ENCODE peak calls at places on chromosomes 13 and 19, in nine cellular contexts. N is hypothalamus; S is stimulated activated CD4-positive, alpha-beta T cell treated with anti-CD3 and anti-CD28 coated beads, Interleukin-15, amount 100 ng/mL, for 1 hour; B is LoVo; U is HS-27A; C is heart left ventricle; Z is C1 segment of cervical spinal cord; A is HuH-7.5; L is hepatic stellate cell. R is an unnamed sample.

GRCh38 chr13:36839281-36839680 is 20.3 kb downstream of the RFXAP start:
- DNase-seq in N (no peak), S (no peak), B (no peak), U (no peak), C (no peak), Z (no peak), A (no peak), L (no peak), R (no peak)

GRCh38 chr13:112241288-112241687 is 134.9 kb upstream of the SPACA7 start:
- DNase-seq in N (no peak), S (no peak), B (no peak), U (no peak), C (no peak), Z (no peak), A (no peak), L (no peak), R (no peak)

GRCh38 chr19:12527034-12527836 is 24.0 kb downstream of the ZNF564 start:
- DNase-seq in N (no peak), S (no peak), B (no peak), U (no peak), C (no peak), Z (no peak), A (no peak), L (no peak), R (no peak)

GRCh38 chr19:44644391-44645016 is 794 bp downstream of the PVR start:
- DNase-seq in N (no peak), S (no peak), B (peak), U (peak), C (no peak), Z (no peak), A (peak), L (peak), R (no peak)

GRCh38 chr19:7915250-7916136 is 863 bp downstream of the TGFBR3L start:
- DNase-seq in N (no peak), S (no peak), B (no peak), U (no peak), C (no peak), Z (no peak), A (peak), L (no peak), R (no peak)

GRCh38 chr19:1904385-1905070 is 671 bp upstream of the ADAT3 start:
- DNase-seq in N (peak), S (no peak), B (no peak), U (no peak), C (no peak), Z (peak), A (no peak), L (no peak), R (no peak)

GRCh38 chr13:51814071-51814470 is 10.1 kb upstream of the DHRS12 start:
- DNase-seq in N (no peak), S (no peak), B (no peak), U (no peak), C (no peak), Z (no peak), A (no peak), L (no peak), R (no peak)

GRCh38 chr13:83765796-83766195 is 116.5 kb downstream of the SLITRK1 start:
- DNase-seq in N (peak), S (no peak), B (no peak), U (no peak), C (no peak), Z (no peak), A (no peak), L (no peak), R (no peak)

GRCh38 chr13:36528105-36528504 is 95.8 kb downstream of the CCNA1 start:
- DNase-seq in N (no peak), S (no peak), B (no peak), U (no peak), C (no peak), Z (no peak), A (no peak), L (no peak), R (no peak)

GRCh38 chr19:50449236-50449899 is 16.7 kb downstream of the MYBPC2 start:
- DNase-seq in N (no peak), S (no peak), B (no peak), U (no peak), C (no peak), Z (no peak), A (no peak), L (no peak), R (no peak)

GRCh38 chr19:33712268-33712667 is 84.4 kb upstream of the KCTD15 start:
- DNase-seq in N (no peak), S (no peak), B (no peak), U (no peak), C (no peak), Z (no peak), A (no peak), L (no peak), R (no peak)

GRCh38 chr19:29323972-29324680 is 111.2 kb upstream of the UQCRFS1 start:
- DNase-seq in N (no peak), S (no peak), B (no peak), U (no peak), C (no peak), Z (no peak), A (no peak), L (no peak), R (no peak)

GRCh38 chr13:77345150-77345780 is 18.4 kb upstream of the MYCBP2 start:
- DNase-seq in N (no peak), S (no peak), B (no peak), U (no peak), C (no peak), Z (no peak), A (no peak), L (no peak), R (no peak)

GRCh38 chr13:110625771-110626321 is 10.5 kb downstream of the NAXD start:
- DNase-seq in N (no peak), S (no peak), B (no peak), U (no peak), C (no peak), Z (no peak), A (no peak), L (no peak), R (peak)